ENCODE peak calls at places on chromosomes 5 and 9, in seven cellular contexts. E, K, S, H, X, M and J are unnamed samples.
A peak's percentile ranks its signal among the peaks of the same experiment; 100 is the strongest.

GRCh38 chr5:33890633-33891032 is 1.2 kb downstream of the ADAMTS12 start:
- DNase-seq in S (no peak), E (peak; percentile 23), H (peak; percentile 30), X (no peak), M (no peak), K (peak; percentile 65), J (no peak)

GRCh38 chr5:140796718-140797095 is 2.1 kb downstream of the PCDHA2 start:
- DNase-seq in S (no peak), K (no peak), H (no peak), E (no peak), X (no peak), M (no peak), J (peak; percentile 50)

GRCh38 chr5:149747833-149748366 is 17.8 kb downstream of the PPARGC1B start:
- DNase-seq in E (no peak), M (peak; percentile 33), H (no peak), K (no peak), S (no peak), X (no peak), J (no peak)

GRCh38 chr5:39948867-39949468 is 524.2 kb upstream of the DAB2 start:
- DNase-seq in H (peak; percentile 49), M (peak; percentile 90), E (peak; percentile 14), S (peak; percentile 77), K (peak; percentile 91), X (peak; percentile 19), J (peak; percentile 15)

GRCh38 chr5:137214446-137215189 is 284.5 kb downstream of the SPOCK1 start:
- DNase-seq in X (no peak), K (no peak), S (no peak), M (no peak), E (no peak), H (no peak), J (no peak)

GRCh38 chr9:133897675-133898074 is 94.4 kb downstream of the VAV2 start:
- DNase-seq in X (no peak), M (no peak), S (no peak), K (no peak), E (no peak), H (no peak), J (no peak)

GRCh38 chr9:130934246-130934645 is 4.8 kb downstream of the FIBCD1 start:
- DNase-seq in K (no peak), X (no peak), S (no peak), H (no peak), E (no peak), M (no peak), J (no peak)

GRCh38 chr5:141758316-141758965 is 76.4 kb upstream of the ARAP3 start:
- DNase-seq in H (no peak), M (no peak), E (no peak), X (no peak), K (no peak), S (no peak), J (no peak)

GRCh38 chr5:61744690-61745619 is 412.9 kb downstream of the ZSWIM6 start:
- DNase-seq in H (no peak), K (no peak), E (no peak), S (no peak), M (peak; percentile 4), X (no peak), J (no peak)

GRCh38 chr5:106311230-106311629 is 1359.5 kb downstream of the EFNA5 start:
- DNase-seq in E (no peak), H (no peak), K (peak; percentile 61), S (no peak), M (no peak), X (no peak), J (peak; percentile 31)

GRCh38 chr5:1277331-1277730 is 17.5 kb downstream of the TERT start:
- DNase-seq in X (no peak), M (no peak), H (no peak), S (no peak), K (no peak), E (no peak), J (no peak)

GRCh38 chr9:94153905-94154304 is 69.6 kb downstream of the PTPDC1 start:
- DNase-seq in X (no peak), H (no peak), E (no peak), S (peak; percentile 51), M (no peak), K (no peak), J (no peak)

GRCh38 chr5:74762599-74762998 is 4.3 kb downstream of the GFM2 start:
- DNase-seq in S (no peak), E (no peak), K (peak; percentile 71), H (peak; percentile 97), X (peak; percentile 29), M (no peak), J (no peak)

GRCh38 chr9:94740191-94740874 is 13.8 kb downstream of the AOPEP start:
- DNase-seq in S (no peak), K (no peak), X (no peak), E (no peak), H (no peak), M (no peak), J (no peak)

GRCh38 chr5:81749186-81749561 is 1.7 kb downstream of the SSBP2 start:
- DNase-seq in K (peak; percentile 73), H (no peak), X (no peak), S (no peak), E (no peak), M (peak; percentile 13), J (no peak)

GRCh38 chr5:36054646-36055045 is 12.0 kb downstream of the UGT3A2 start:
- DNase-seq in K (no peak), E (no peak), S (no peak), H (no peak), M (no peak), X (no peak), J (no peak)

GRCh38 chr5:148336704-148337435 is 1.5 kb downstream of the SPINK9 start:
- DNase-seq in X (no peak), M (no peak), E (no peak), K (no peak), H (no peak), S (peak; percentile 4), J (no peak)

GRCh38 chr5:24789631-24790354 is 145.0 kb upstream of the CDH10 start:
- DNase-seq in S (no peak), K (peak; percentile 30), E (no peak), M (no peak), H (no peak), X (no peak), J (no peak)